ENCODE peak calls at places on chromosomes 7 and 10, in five cellular contexts. One of them, this sample, is unnamed.

GRCh38 chr10:71564221-71564820 is 155.3 kb downstream of the C10orf105 start:
- DNase-seq in left ventricle myocardium inferior: no peak
- DNase-seq in anterior cingulate cortex: no peak
- DNase-seq in foreskin fibroblast: no peak
- DNase-seq in hypothalamus: no peak
- DNase-seq in this sample: no peak

GRCh38 chr7:81776972-81777371 is 7.1 kb upstream of the HGF start:
- DNase-seq in left ventricle myocardium inferior: no peak
- DNase-seq in anterior cingulate cortex: no peak
- DNase-seq in foreskin fibroblast: no peak
- DNase-seq in hypothalamus: no peak
- DNase-seq in this sample: no peak

GRCh38 chr10:74988787-74989574 is 122.5 kb upstream of the SAMD8 start:
- DNase-seq in left ventricle myocardium inferior: no peak
- DNase-seq in anterior cingulate cortex: no peak
- DNase-seq in foreskin fibroblast: no peak
- DNase-seq in hypothalamus: no peak
- DNase-seq in this sample: no peak

GRCh38 chr10:77359287-77359691 is 278.3 kb downstream of the KCNMA1 start:
- DNase-seq in left ventricle myocardium inferior: no peak
- DNase-seq in anterior cingulate cortex: no peak
- DNase-seq in foreskin fibroblast: no peak
- DNase-seq in hypothalamus: no peak
- DNase-seq in this sample: no peak

GRCh38 chr10:10053051-10053450 is 964.6 kb upstream of the CELF2 start:
- DNase-seq in left ventricle myocardium inferior: no peak
- DNase-seq in anterior cingulate cortex: no peak
- DNase-seq in foreskin fibroblast: no peak
- DNase-seq in hypothalamus: no peak
- DNase-seq in this sample: no peak

GRCh38 chr10:132654708-132655661 is 117.4 kb downstream of the INPP5A start:
- DNase-seq in left ventricle myocardium inferior: peak; percentile 42
- DNase-seq in anterior cingulate cortex: peak; percentile 69
- DNase-seq in foreskin fibroblast: peak; percentile 85
- DNase-seq in hypothalamus: peak; percentile 70
- DNase-seq in this sample: peak; percentile 37

GRCh38 chr10:132105302-132105995 is 39.7 kb downstream of the JAKMIP3 start:
- DNase-seq in left ventricle myocardium inferior: no peak
- DNase-seq in anterior cingulate cortex: no peak
- DNase-seq in foreskin fibroblast: no peak
- DNase-seq in hypothalamus: no peak
- DNase-seq in this sample: no peak

GRCh38 chr10:18158698-18159342 is 18.6 kb downstream of the CACNB2 start:
- DNase-seq in left ventricle myocardium inferior: no peak
- DNase-seq in anterior cingulate cortex: no peak
- DNase-seq in foreskin fibroblast: peak; percentile 82
- DNase-seq in hypothalamus: no peak
- DNase-seq in this sample: peak; percentile 84

GRCh38 chr7:157241631-157242030 is 95.2 kb upstream of the DNAJB6 start:
- DNase-seq in left ventricle myocardium inferior: no peak
- DNase-seq in anterior cingulate cortex: no peak
- DNase-seq in foreskin fibroblast: no peak
- DNase-seq in hypothalamus: no peak
- DNase-seq in this sample: no peak

GRCh38 chr10:99374526-99374925 is 45.4 kb downstream of the CNNM1 start:
- DNase-seq in left ventricle myocardium inferior: no peak
- DNase-seq in anterior cingulate cortex: no peak
- DNase-seq in foreskin fibroblast: no peak
- DNase-seq in hypothalamus: no peak
- DNase-seq in this sample: peak; percentile 50

GRCh38 chr10:101228682-101229274 is 485 bp downstream of the LBX1 start:
- DNase-seq in left ventricle myocardium inferior: no peak
- DNase-seq in anterior cingulate cortex: no peak
- DNase-seq in foreskin fibroblast: no peak
- DNase-seq in hypothalamus: no peak
- DNase-seq in this sample: no peak

This sample was measured in fibroblast of lung.